ENCODE peak calls at places on chromosomes 13 and 19, in six cellular contexts. Z, U, O, B, C and F are unnamed samples.

GRCh38 chr13:27341616-27342015 is 71.0 kb downstream of the RASL11A start:
- DNase-seq in B (no peak), Z (no peak), O (no peak), U (peak; percentile 35), C (no peak), F (no peak)

GRCh38 chr13:74246398-74246975 is 112.3 kb upstream of the KLF12 start:
- DNase-seq in B (no peak), C (no peak), U (no peak), O (peak; percentile 18), Z (no peak), F (no peak)

GRCh38 chr19:36719687-36720556 is 32.5 kb downstream of the ZNF567 start:
- DNase-seq in B (no peak), C (no peak), Z (no peak), U (peak; percentile 63), O (no peak), F (no peak)

GRCh38 chr13:26412263-26412662 is 145.2 kb upstream of the WASF3 start:
- DNase-seq in U (no peak), O (no peak), Z (no peak), C (no peak), B (no peak), F (no peak)

GRCh38 chr13:44755872-44756271 is 179.7 kb upstream of the TSC22D1 start:
- DNase-seq in U (no peak), O (no peak), Z (no peak), C (peak; percentile 40), B (peak; percentile 84), F (no peak)

GRCh38 chr13:78339927-78340326 is 263.4 kb downstream of the POU4F1 start:
- DNase-seq in B (no peak), Z (no peak), U (no peak), C (no peak), O (no peak), F (no peak)

GRCh38 chr19:13102666-13103584 is at the start of gene LYL1:
- DNase-seq in O (peak; percentile 42), U (peak; percentile 79), Z (peak; percentile 98), B (no peak), C (no peak), F (no peak)

GRCh38 chr19:58522709-58523108 is 3.1 kb upstream of the ZBTB45 start:
- DNase-seq in C (no peak), U (no peak), B (no peak), O (no peak), Z (no peak), F (no peak)

GRCh38 chr19:54199401-54199800 is 1.3 kb upstream of the RPS9 start:
- DNase-seq in C (no peak), B (no peak), O (no peak), U (no peak), Z (no peak), F (no peak)